ENCODE peak calls at places on chromosomes 11 and 22, in eight cellular contexts. One of them, this sample, is unnamed.
A peak's percentile ranks its signal among the peaks of the same experiment; 100 is the strongest.

GRCh38 chr11:130144721-130145327 is 14.8 kb upstream of the ST14 start:
- DNase-seq in Peyer's patch: no peak
- DNase-seq in CD8-positive, alpha-beta memory T cell: no peak
- DNase-seq in neuronal stem cell: no peak
- DNase-seq in naive thymus-derived CD4-positive, alpha-beta T cell: no peak
- DNase-seq in breast epithelium: no peak
- DNase-seq in heart right ventricle: no peak
- DNase-seq in lower lobe of right lung: no peak
- DNase-seq in this sample: no peak

GRCh38 chr22:31243339-31244043 is 31.4 kb downstream of the LIMK2 start:
- DNase-seq in heart right ventricle: no peak
- DNase-seq in Peyer's patch: no peak
- DNase-seq in breast epithelium: no peak
- DNase-seq in CD8-positive, alpha-beta memory T cell: no peak
- DNase-seq in naive thymus-derived CD4-positive, alpha-beta T cell: no peak
- DNase-seq in neuronal stem cell: no peak
- DNase-seq in lower lobe of right lung: no peak
- DNase-seq in this sample: no peak

GRCh38 chr11:16280256-16280682 is 76.1 kb downstream of the SOX6 start:
- DNase-seq in breast epithelium: no peak
- DNase-seq in neuronal stem cell: no peak
- DNase-seq in lower lobe of right lung: peak; percentile 43
- DNase-seq in Peyer's patch: no peak
- DNase-seq in heart right ventricle: peak; percentile 44
- DNase-seq in naive thymus-derived CD4-positive, alpha-beta T cell: no peak
- DNase-seq in CD8-positive, alpha-beta memory T cell: no peak
- DNase-seq in this sample: no peak

GRCh38 chr11:58451585-58451984 is 9.5 kb upstream of the OR5B12 start:
- DNase-seq in lower lobe of right lung: no peak
- DNase-seq in CD8-positive, alpha-beta memory T cell: no peak
- DNase-seq in Peyer's patch: no peak
- DNase-seq in heart right ventricle: no peak
- DNase-seq in breast epithelium: no peak
- DNase-seq in naive thymus-derived CD4-positive, alpha-beta T cell: no peak
- DNase-seq in neuronal stem cell: no peak
- DNase-seq in this sample: no peak

GRCh38 chr11:86292912-86293606 is 9.0 kb upstream of the HIKESHI start:
- DNase-seq in lower lobe of right lung: no peak
- DNase-seq in heart right ventricle: no peak
- DNase-seq in Peyer's patch: no peak
- DNase-seq in CD8-positive, alpha-beta memory T cell: no peak
- DNase-seq in neuronal stem cell: no peak
- DNase-seq in naive thymus-derived CD4-positive, alpha-beta T cell: no peak
- DNase-seq in breast epithelium: no peak
- DNase-seq in this sample: no peak

GRCh38 chr22:35191412-35191811 is 65.9 kb upstream of the HMGXB4 start:
- DNase-seq in heart right ventricle: no peak
- DNase-seq in neuronal stem cell: no peak
- DNase-seq in Peyer's patch: no peak
- DNase-seq in breast epithelium: no peak
- DNase-seq in naive thymus-derived CD4-positive, alpha-beta T cell: no peak
- DNase-seq in CD8-positive, alpha-beta memory T cell: no peak
- DNase-seq in lower lobe of right lung: no peak
- DNase-seq in this sample: no peak

GRCh38 chr11:9755561-9755960 is 91.7 kb downstream of the SWAP70 start:
- DNase-seq in neuronal stem cell: no peak
- DNase-seq in naive thymus-derived CD4-positive, alpha-beta T cell: no peak
- DNase-seq in heart right ventricle: no peak
- DNase-seq in lower lobe of right lung: no peak
- DNase-seq in CD8-positive, alpha-beta memory T cell: no peak
- DNase-seq in Peyer's patch: no peak
- DNase-seq in breast epithelium: no peak
- DNase-seq in this sample: no peak

GRCh38 chr22:31969789-31970489 is 25.6 kb downstream of the YWHAH start:
- DNase-seq in heart right ventricle: peak; percentile 36
- DNase-seq in CD8-positive, alpha-beta memory T cell: peak; percentile 77
- DNase-seq in neuronal stem cell: peak; percentile 63
- DNase-seq in breast epithelium: peak; percentile 65
- DNase-seq in naive thymus-derived CD4-positive, alpha-beta T cell: peak; percentile 53
- DNase-seq in lower lobe of right lung: peak; percentile 75
- DNase-seq in Peyer's patch: peak; percentile 69
- DNase-seq in this sample: peak; percentile 79

GRCh38 chr11:114463999-114464398 is 24.7 kb downstream of the REXO2 start:
- DNase-seq in neuronal stem cell: no peak
- DNase-seq in naive thymus-derived CD4-positive, alpha-beta T cell: no peak
- DNase-seq in heart right ventricle: no peak
- DNase-seq in lower lobe of right lung: no peak
- DNase-seq in CD8-positive, alpha-beta memory T cell: no peak
- DNase-seq in Peyer's patch: no peak
- DNase-seq in breast epithelium: no peak
- DNase-seq in this sample: no peak

GRCh38 chr11:129386795-129387390 is 11.2 kb downstream of the BARX2 start:
- DNase-seq in breast epithelium: no peak
- DNase-seq in Peyer's patch: no peak
- DNase-seq in naive thymus-derived CD4-positive, alpha-beta T cell: no peak
- DNase-seq in heart right ventricle: no peak
- DNase-seq in neuronal stem cell: no peak
- DNase-seq in CD8-positive, alpha-beta memory T cell: no peak
- DNase-seq in lower lobe of right lung: no peak
- DNase-seq in this sample: no peak

GRCh38 chr22:37021710-37022482 is 2.4 kb downstream of the MPST start:
- DNase-seq in breast epithelium: no peak
- DNase-seq in neuronal stem cell: peak; percentile 51
- DNase-seq in lower lobe of right lung: peak; percentile 76
- DNase-seq in naive thymus-derived CD4-positive, alpha-beta T cell: peak; percentile 30
- DNase-seq in Peyer's patch: peak; percentile 56
- DNase-seq in CD8-positive, alpha-beta memory T cell: peak; percentile 69
- DNase-seq in heart right ventricle: no peak
- DNase-seq in this sample: peak; percentile 30

GRCh38 chr11:117884994-117885393 is 8.5 kb upstream of the FXYD6 start:
- DNase-seq in breast epithelium: peak; percentile 27
- DNase-seq in CD8-positive, alpha-beta memory T cell: no peak
- DNase-seq in Peyer's patch: no peak
- DNase-seq in lower lobe of right lung: no peak
- DNase-seq in naive thymus-derived CD4-positive, alpha-beta T cell: no peak
- DNase-seq in heart right ventricle: no peak
- DNase-seq in neuronal stem cell: no peak
- DNase-seq in this sample: no peak

GRCh38 chr11:6932150-6932549 is 5.9 kb downstream of the ZNF215 start:
- DNase-seq in breast epithelium: no peak
- DNase-seq in CD8-positive, alpha-beta memory T cell: no peak
- DNase-seq in neuronal stem cell: no peak
- DNase-seq in naive thymus-derived CD4-positive, alpha-beta T cell: no peak
- DNase-seq in heart right ventricle: no peak
- DNase-seq in lower lobe of right lung: no peak
- DNase-seq in Peyer's patch: no peak
- DNase-seq in this sample: no peak

GRCh38 chr11:115930886-115931537 is 426.8 kb upstream of the CADM1 start:
- DNase-seq in Peyer's patch: peak; percentile 15
- DNase-seq in lower lobe of right lung: no peak
- DNase-seq in neuronal stem cell: no peak
- DNase-seq in breast epithelium: no peak
- DNase-seq in CD8-positive, alpha-beta memory T cell: no peak
- DNase-seq in naive thymus-derived CD4-positive, alpha-beta T cell: no peak
- DNase-seq in heart right ventricle: no peak
- DNase-seq in this sample: no peak

GRCh38 chr11:125063429-125064043 is 431 bp downstream of the SLC37A2 start:
- DNase-seq in neuronal stem cell: peak; percentile 14
- DNase-seq in breast epithelium: no peak
- DNase-seq in Peyer's patch: no peak
- DNase-seq in lower lobe of right lung: peak; percentile 37
- DNase-seq in heart right ventricle: no peak
- DNase-seq in naive thymus-derived CD4-positive, alpha-beta T cell: no peak
- DNase-seq in CD8-positive, alpha-beta memory T cell: peak; percentile 30
- DNase-seq in this sample: peak; percentile 13

GRCh38 chr11:61680622-61681191 is 516 bp downstream of the DAGLA start:
- DNase-seq in naive thymus-derived CD4-positive, alpha-beta T cell: no peak
- DNase-seq in neuronal stem cell: no peak
- DNase-seq in lower lobe of right lung: no peak
- DNase-seq in breast epithelium: no peak
- DNase-seq in heart right ventricle: no peak
- DNase-seq in CD8-positive, alpha-beta memory T cell: no peak
- DNase-seq in Peyer's patch: no peak
- DNase-seq in this sample: no peak

GRCh38 chr11:69657911-69658605 is 17.1 kb downstream of the LTO1 start:
- DNase-seq in neuronal stem cell: peak; percentile 90
- DNase-seq in CD8-positive, alpha-beta memory T cell: peak; percentile 8
- DNase-seq in heart right ventricle: no peak
- DNase-seq in naive thymus-derived CD4-positive, alpha-beta T cell: no peak
- DNase-seq in breast epithelium: no peak
- DNase-seq in lower lobe of right lung: peak; percentile 38
- DNase-seq in Peyer's patch: no peak
- DNase-seq in this sample: no peak

GRCh38 chr11:44018127-44018521 is 29.7 kb upstream of the ACCSL start:
- DNase-seq in Peyer's patch: no peak
- DNase-seq in CD8-positive, alpha-beta memory T cell: no peak
- DNase-seq in breast epithelium: no peak
- DNase-seq in naive thymus-derived CD4-positive, alpha-beta T cell: no peak
- DNase-seq in heart right ventricle: no peak
- DNase-seq in lower lobe of right lung: no peak
- DNase-seq in neuronal stem cell: no peak
- DNase-seq in this sample: no peak

GRCh38 chr11:104061851-104062521 is 25.5 kb downstream of the DDI1 start:
- DNase-seq in Peyer's patch: no peak
- DNase-seq in CD8-positive, alpha-beta memory T cell: no peak
- DNase-seq in heart right ventricle: no peak
- DNase-seq in lower lobe of right lung: no peak
- DNase-seq in breast epithelium: no peak
- DNase-seq in neuronal stem cell: no peak
- DNase-seq in naive thymus-derived CD4-positive, alpha-beta T cell: no peak
- DNase-seq in this sample: no peak

GRCh38 chr11:79786961-79787360 is 346.1 kb upstream of the TENM4 start:
- DNase-seq in neuronal stem cell: no peak
- DNase-seq in lower lobe of right lung: no peak
- DNase-seq in heart right ventricle: no peak
- DNase-seq in CD8-positive, alpha-beta memory T cell: no peak
- DNase-seq in Peyer's patch: no peak
- DNase-seq in breast epithelium: no peak
- DNase-seq in naive thymus-derived CD4-positive, alpha-beta T cell: no peak
- DNase-seq in this sample: no peak

GRCh38 chr11:76186776-76187279 is 19.5 kb downstream of the WNT11 start:
- DNase-seq in breast epithelium: no peak
- DNase-seq in heart right ventricle: no peak
- DNase-seq in CD8-positive, alpha-beta memory T cell: no peak
- DNase-seq in neuronal stem cell: no peak
- DNase-seq in naive thymus-derived CD4-positive, alpha-beta T cell: no peak
- DNase-seq in Peyer's patch: no peak
- DNase-seq in lower lobe of right lung: no peak
- DNase-seq in this sample: no peak

GRCh38 chr11:95692526-95693270 is 96.9 kb downstream of the FAM76B start:
- DNase-seq in breast epithelium: no peak
- DNase-seq in naive thymus-derived CD4-positive, alpha-beta T cell: no peak
- DNase-seq in neuronal stem cell: no peak
- DNase-seq in Peyer's patch: peak; percentile 53
- DNase-seq in lower lobe of right lung: no peak
- DNase-seq in CD8-positive, alpha-beta memory T cell: no peak
- DNase-seq in heart right ventricle: no peak
- DNase-seq in this sample: no peak

GRCh38 chr11:2781413-2782274 is 81.8 kb upstream of the KCNQ1OT1 start:
- DNase-seq in Peyer's patch: peak; percentile 10
- DNase-seq in breast epithelium: peak; percentile 39
- DNase-seq in naive thymus-derived CD4-positive, alpha-beta T cell: no peak
- DNase-seq in CD8-positive, alpha-beta memory T cell: peak; percentile 36
- DNase-seq in heart right ventricle: peak; percentile 34
- DNase-seq in neuronal stem cell: no peak
- DNase-seq in lower lobe of right lung: peak; percentile 36
- DNase-seq in this sample: no peak

GRCh38 chr22:29470159-29470855 is 9.7 kb upstream of the NEFH start:
- DNase-seq in breast epithelium: peak; percentile 67
- DNase-seq in CD8-positive, alpha-beta memory T cell: peak; percentile 69
- DNase-seq in heart right ventricle: peak; percentile 35
- DNase-seq in neuronal stem cell: peak; percentile 84
- DNase-seq in lower lobe of right lung: peak; percentile 76
- DNase-seq in Peyer's patch: peak; percentile 53
- DNase-seq in naive thymus-derived CD4-positive, alpha-beta T cell: peak; percentile 61
- DNase-seq in this sample: peak; percentile 38

GRCh38 chr11:117822031-117822521 is 2.5 kb downstream of the FXYD2 start:
- DNase-seq in Peyer's patch: no peak
- DNase-seq in lower lobe of right lung: no peak
- DNase-seq in naive thymus-derived CD4-positive, alpha-beta T cell: peak; percentile 51
- DNase-seq in neuronal stem cell: no peak
- DNase-seq in CD8-positive, alpha-beta memory T cell: peak; percentile 68
- DNase-seq in heart right ventricle: no peak
- DNase-seq in breast epithelium: no peak
- DNase-seq in this sample: no peak

GRCh38 chr22:22941831-22942510 is 54.4 kb downstream of the IGLL5 start:
- DNase-seq in Peyer's patch: peak; percentile 15
- DNase-seq in CD8-positive, alpha-beta memory T cell: peak; percentile 38
- DNase-seq in naive thymus-derived CD4-positive, alpha-beta T cell: no peak
- DNase-seq in lower lobe of right lung: no peak
- DNase-seq in breast epithelium: peak; percentile 10
- DNase-seq in heart right ventricle: peak; percentile 0
- DNase-seq in neuronal stem cell: no peak
- DNase-seq in this sample: no peak
- H3K4me1 ChIP-seq in Peyer's patch: peaks cover 16% of the 10 kb centered on the region
- H3K4me1 ChIP-seq in CD8-positive, alpha-beta memory T cell: no peaks in the 10 kb centered on the region
- H3K4me1 ChIP-seq in naive thymus-derived CD4-positive, alpha-beta T cell: no peaks in the 10 kb centered on the region
- H3K4me1 ChIP-seq in lower lobe of right lung: no peaks in the 10 kb centered on the region
- H3K4me1 ChIP-seq in breast epithelium: no peaks in the 10 kb centered on the region
- H3K4me1 ChIP-seq in heart right ventricle: no peaks in the 10 kb centered on the region
- H3K4me1 ChIP-seq in neuronal stem cell: no peaks in the 10 kb centered on the region
- H3K4me1 ChIP-seq in this sample: no peaks in the 10 kb centered on the region

GRCh38 chr11:56817661-56818060 is 69.2 kb upstream of the OR9G4 start:
- DNase-seq in heart right ventricle: no peak
- DNase-seq in CD8-positive, alpha-beta memory T cell: no peak
- DNase-seq in neuronal stem cell: no peak
- DNase-seq in breast epithelium: no peak
- DNase-seq in Peyer's patch: no peak
- DNase-seq in lower lobe of right lung: no peak
- DNase-seq in naive thymus-derived CD4-positive, alpha-beta T cell: no peak
- DNase-seq in this sample: no peak
- H3K4me3 ChIP-seq in heart right ventricle: no peak overlapping the region
- H3K4me3 ChIP-seq in CD8-positive, alpha-beta memory T cell: no peak overlapping the region
- H3K4me3 ChIP-seq in neuronal stem cell: no peak overlapping the region
- H3K4me3 ChIP-seq in breast epithelium: no peak overlapping the region
- H3K4me3 ChIP-seq in Peyer's patch: no peak overlapping the region
- H3K4me3 ChIP-seq in lower lobe of right lung: no peak overlapping the region
- H3K4me3 ChIP-seq in naive thymus-derived CD4-positive, alpha-beta T cell: no peak overlapping the region
- H3K4me3 ChIP-seq in this sample: no peak overlapping the region

DNA sequence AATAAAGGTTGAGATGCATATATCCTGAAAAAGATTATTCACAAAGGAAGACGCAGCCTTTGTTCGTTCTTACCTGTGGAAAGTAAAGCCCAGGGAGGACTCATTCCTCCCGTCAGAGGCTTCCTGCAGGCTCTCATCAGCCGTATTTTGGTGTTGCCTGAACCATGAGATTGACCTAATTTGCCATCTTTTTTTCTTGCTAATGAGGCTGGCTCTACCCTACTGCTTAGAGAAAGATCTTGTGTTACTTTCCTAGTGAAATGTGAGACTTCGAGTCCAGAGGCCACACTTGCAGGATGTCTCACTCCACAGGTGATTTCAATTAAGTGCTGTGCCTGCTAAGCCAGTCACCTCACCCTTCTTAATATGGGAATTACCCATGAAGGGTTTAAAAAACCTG is 269.9 kb downstream of the NTM start:
- DNase-seq in heart right ventricle: no peak
- DNase-seq in breast epithelium: no peak
- DNase-seq in Peyer's patch: no peak
- DNase-seq in naive thymus-derived CD4-positive, alpha-beta T cell: no peak
- DNase-seq in lower lobe of right lung: no peak
- DNase-seq in neuronal stem cell: no peak
- DNase-seq in CD8-positive, alpha-beta memory T cell: no peak
- DNase-seq in this sample: no peak
- H3K27ac ChIP-seq in heart right ventricle: no peak overlapping the region
- H3K27ac ChIP-seq in breast epithelium: no peak overlapping the region
- H3K27ac ChIP-seq in Peyer's patch: no peak overlapping the region
- H3K27ac ChIP-seq in naive thymus-derived CD4-positive, alpha-beta T cell: no peak overlapping the region
- H3K27ac ChIP-seq in lower lobe of right lung: no peak overlapping the region
- H3K27ac ChIP-seq in neuronal stem cell: no peak overlapping the region
- H3K27ac ChIP-seq in CD8-positive, alpha-beta memory T cell: no peak overlapping the region
- H3K27ac ChIP-seq in this sample: no peak overlapping the region

GRCh38 chr22:49268924-49269323 is 558.7 kb downstream of the BRD1 start:
- DNase-seq in CD8-positive, alpha-beta memory T cell: no peak
- DNase-seq in breast epithelium: no peak
- DNase-seq in Peyer's patch: no peak
- DNase-seq in neuronal stem cell: no peak
- DNase-seq in lower lobe of right lung: no peak
- DNase-seq in naive thymus-derived CD4-positive, alpha-beta T cell: no peak
- DNase-seq in heart right ventricle: no peak
- DNase-seq in this sample: no peak
- H3K4me1 ChIP-seq in CD8-positive, alpha-beta memory T cell: no peaks in the 10 kb centered on the region
- H3K4me1 ChIP-seq in breast epithelium: no peaks in the 10 kb centered on the region
- H3K4me1 ChIP-seq in Peyer's patch: no peaks in the 10 kb centered on the region
- H3K4me1 ChIP-seq in neuronal stem cell: peaks cover 2% of the 10 kb centered on the region
- H3K4me1 ChIP-seq in lower lobe of right lung: no peaks in the 10 kb centered on the region
- H3K4me1 ChIP-seq in naive thymus-derived CD4-positive, alpha-beta T cell: no peaks in the 10 kb centered on the region
- H3K4me1 ChIP-seq in heart right ventricle: no peaks in the 10 kb centered on the region
- H3K4me1 ChIP-seq in this sample: no peaks in the 10 kb centered on the region

This sample was measured in CD4-positive, CD25-positive, alpha-beta regulatory T cell.